ENCODE peak calls at places on chromosomes 12 and 14, in eight cellular contexts. I, X, R, F, G, E, Q and W are unnamed samples.

GRCh38 chr14:64279719-64280668 is 14.2 kb downstream of the ESR2 start:
- DNase-seq in R (peak; percentile 13), E (no peak), G (no peak), X (peak; percentile 17), I (no peak), Q (no peak), F (no peak), W (no peak)

GRCh38 chr14:99784508-99784907 is 8.7 kb upstream of the EML1 start:
- DNase-seq in R (no peak), Q (no peak), E (no peak), I (no peak), F (no peak), X (no peak), G (no peak), W (no peak)

GRCh38 chr12:132291402-132292175 is 37.8 kb downstream of the GALNT9 start:
- DNase-seq in G (peak; percentile 52), X (no peak), R (no peak), E (no peak), F (no peak), Q (no peak), I (no peak), W (no peak)

GRCh38 chr12:59087077-59087673 is 166.9 kb upstream of the LRIG3 start:
- DNase-seq in X (no peak), R (peak; percentile 39), I (no peak), G (no peak), E (no peak), F (no peak), Q (no peak), W (no peak)

GRCh38 chr14:92988786-92989755 is 66.1 kb downstream of the CHGA start:
- DNase-seq in R (no peak), Q (no peak), E (no peak), G (peak; percentile 53), I (no peak), X (no peak), F (no peak), W (no peak)

GRCh38 chr12:39287409-39287808 is 155.5 kb downstream of the KIF21A start:
- DNase-seq in F (no peak), I (no peak), G (no peak), X (no peak), R (no peak), Q (no peak), E (no peak), W (no peak)

GRCh38 chr12:117498880-117499279 is 137.5 kb upstream of the NOS1 start:
- DNase-seq in R (no peak), X (no peak), Q (no peak), F (no peak), E (no peak), I (no peak), G (no peak), W (no peak)

GRCh38 chr14:59123975-59124374 is 64.5 kb upstream of the DAAM1 start:
- DNase-seq in X (peak; percentile 21), Q (no peak), R (peak; percentile 40), G (no peak), I (no peak), F (no peak), E (no peak), W (no peak)

GRCh38 chr12:92757599-92758121 is 54.9 kb downstream of the PLEKHG7 start:
- DNase-seq in F (no peak), G (no peak), X (no peak), R (no peak), Q (no peak), I (no peak), E (no peak), W (no peak)

GRCh38 chr12:12217018-12217359 is 49.9 kb downstream of the LRP6 start:
- DNase-seq in Q (no peak), X (peak; percentile 89), R (no peak), F (no peak), E (no peak), G (no peak), I (no peak), W (no peak)
- H3K27ac ChIP-seq in Q (no peak overlapping the region), X (peak overlapping the region; percentile 89), R (no peak overlapping the region), F (no peak overlapping the region), E (no peak overlapping the region), G (peak overlapping the region; percentile 59), I (no peak overlapping the region), W (peak overlapping the region; percentile 33)

DNA sequence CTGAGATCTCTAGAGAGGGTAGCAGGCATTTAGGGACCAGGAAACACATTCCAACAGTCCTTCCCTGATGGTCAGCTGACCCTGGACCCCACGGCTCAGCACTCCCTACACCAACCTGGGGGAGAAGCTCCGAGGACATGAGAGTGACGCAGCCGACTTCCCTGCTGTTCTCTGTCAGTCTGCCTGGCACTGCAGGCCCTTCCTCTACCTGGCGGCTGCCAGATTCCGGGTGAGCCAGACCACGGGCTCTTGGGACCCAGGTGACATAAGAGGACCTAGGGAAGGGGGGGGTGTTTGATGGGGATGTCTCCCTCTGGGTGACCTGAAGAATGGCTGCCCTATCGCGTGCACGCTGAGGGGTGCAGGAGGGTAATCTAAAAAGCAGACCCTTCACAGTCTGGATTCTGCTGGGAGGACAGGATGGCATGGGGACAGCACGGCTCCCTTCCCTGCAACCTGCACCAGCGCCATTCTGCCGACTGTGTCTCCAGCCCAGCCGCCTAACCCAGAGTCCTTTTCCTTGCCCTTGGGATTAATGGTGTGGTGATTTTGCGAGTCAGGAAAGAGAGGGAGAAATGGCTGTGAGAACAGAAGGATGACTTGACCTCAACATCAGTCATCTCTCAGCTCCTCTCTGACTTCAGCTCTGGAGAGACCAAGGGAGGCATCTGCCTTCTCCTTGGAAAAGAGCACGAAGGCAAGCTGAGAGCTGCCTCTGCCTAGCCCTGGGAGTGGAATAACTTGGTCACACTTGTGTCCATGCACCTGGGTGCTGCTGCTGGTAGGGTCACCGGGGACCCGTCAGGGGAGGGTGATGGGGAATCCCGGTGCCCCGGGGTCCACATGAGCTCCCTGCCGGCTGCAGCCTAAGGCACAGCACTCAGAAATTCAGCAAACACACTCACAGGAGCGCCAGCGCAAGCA is 158.6 kb downstream of the CALM1 start:
- DNase-seq in R (no peak), F (no peak), Q (peak; percentile 63), G (peak; percentile 68), E (no peak), I (no peak), X (no peak), W (no peak)
- H3K4me1 ChIP-seq in R (peaks cover 13% of the 10 kb centered on the region), F (peaks cover 13% of the 10 kb centered on the region), Q (no peaks in the 10 kb centered on the region), G (peaks cover 3% of the 10 kb centered on the region), E (no peaks in the 10 kb centered on the region), I (no peaks in the 10 kb centered on the region), X (no peaks in the 10 kb centered on the region), W (no peaks in the 10 kb centered on the region)

GRCh38 chr12:2477009-2477766 is 317.6 kb upstream of the FKBP4 start:
- DNase-seq in F (peak; percentile 34), G (no peak), X (no peak), E (no peak), Q (no peak), R (no peak), I (no peak), W (no peak)

GRCh38 chr12:2481951-2482350 is 312.8 kb upstream of the FKBP4 start:
- DNase-seq in G (no peak), R (no peak), F (no peak), Q (no peak), E (no peak), I (no peak), X (no peak), W (no peak)

GRCh38 chr12:2481346-2481745 is 313.4 kb upstream of the FKBP4 start:
- DNase-seq in F (no peak), G (no peak), I (no peak), X (no peak), R (no peak), Q (no peak), E (no peak), W (no peak)

GRCh38 chr12:2482938-2483337 is 311.8 kb upstream of the FKBP4 start:
- DNase-seq in R (peak; percentile 19), I (no peak), F (no peak), Q (no peak), G (no peak), X (no peak), E (no peak), W (no peak)

GRCh38 chr12:2479866-2480510 is 314.8 kb upstream of the FKBP4 start:
- DNase-seq in I (no peak), X (no peak), E (no peak), R (no peak), G (no peak), Q (no peak), F (no peak), W (no peak)
- H3K4me3 ChIP-seq in I (no peak overlapping the region), X (no peak overlapping the region), E (no peak overlapping the region), R (no peak overlapping the region), G (no peak overlapping the region), Q (no peak overlapping the region), F (no peak overlapping the region), W (no peak overlapping the region)

DNA sequence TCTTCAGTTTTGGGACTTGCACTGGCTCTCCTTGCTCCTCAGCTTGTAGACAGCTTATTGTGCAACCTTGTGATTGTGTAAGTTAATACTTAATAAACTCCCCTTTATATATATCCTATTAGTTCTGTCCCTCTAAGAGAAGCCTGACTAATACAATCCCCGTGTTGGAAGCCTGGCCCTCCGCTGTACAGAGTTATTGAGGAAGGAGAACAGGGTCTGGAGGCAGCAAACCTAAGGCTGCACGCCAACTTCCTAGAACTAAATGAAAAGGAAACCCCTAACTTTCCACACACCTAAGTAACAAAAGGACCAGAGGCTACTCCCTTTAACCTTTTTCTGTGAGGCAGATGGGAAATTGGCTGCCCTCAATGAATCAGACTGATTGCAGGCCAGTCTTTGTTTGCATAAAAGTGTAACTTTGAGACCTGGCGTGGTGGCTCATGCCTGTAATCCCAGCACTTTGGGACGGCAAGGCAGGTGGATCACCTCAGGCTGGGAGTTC is 42.6 kb upstream of the LIMA1 start:
- DNase-seq in X (peak; percentile 29), I (no peak), E (no peak), G (no peak), R (peak; percentile 57), F (no peak), Q (no peak), W (no peak)
- H3K27ac ChIP-seq in X (peak overlapping the region; percentile 85), I (no peak overlapping the region), E (no peak overlapping the region), G (no peak overlapping the region), R (no peak overlapping the region), F (no peak overlapping the region), Q (no peak overlapping the region), W (no peak overlapping the region)

GRCh38 chr12:68370006-68370590 is 37.9 kb upstream of the MDM1 start:
- DNase-seq in F (no peak), Q (no peak), E (no peak), G (no peak), X (no peak), I (no peak), R (no peak), W (no peak)
- H3K4me1 ChIP-seq in F (peaks cover 4% of the 10 kb centered on the region), Q (no peaks in the 10 kb centered on the region), E (no peaks in the 10 kb centered on the region), G (no peaks in the 10 kb centered on the region), X (peaks cover 9% of the 10 kb centered on the region), I (peaks cover 59% of the 10 kb centered on the region), R (peaks cover 8% of the 10 kb centered on the region), W (peaks cover 62% of the 10 kb centered on the region)

GRCh38 chr12:68460236-68460635 is 128.1 kb upstream of the MDM1 start:
- DNase-seq in Q (no peak), E (no peak), I (no peak), F (no peak), R (no peak), X (no peak), G (no peak), W (no peak)

GRCh38 chr12:68468036-68468435 is 135.9 kb upstream of the MDM1 start:
- DNase-seq in G (no peak), R (no peak), I (no peak), E (no peak), X (no peak), Q (no peak), F (no peak), W (no peak)

GRCh38 chr12:68467514-68467913 is 135.4 kb upstream of the MDM1 start:
- DNase-seq in R (no peak), X (no peak), F (no peak), E (no peak), I (no peak), G (no peak), Q (no peak), W (no peak)

GRCh38 chr12:68461645-68462044 is 129.5 kb upstream of the MDM1 start:
- DNase-seq in X (no peak), Q (no peak), G (no peak), E (no peak), I (no peak), F (no peak), R (no peak), W (no peak)

GRCh38 chr12:68462799-68463198 is 130.6 kb upstream of the MDM1 start:
- DNase-seq in F (no peak), G (no peak), Q (no peak), I (peak; percentile 20), X (no peak), E (no peak), R (no peak), W (no peak)
- H3K4me3 ChIP-seq in F (no peak overlapping the region), G (no peak overlapping the region), Q (no peak overlapping the region), I (peak overlapping the region; percentile 70), X (peak overlapping the region; percentile 34), E (no peak overlapping the region), R (no peak overlapping the region), W (peak overlapping the region; percentile 35)